ENCODE peak calls at places on chromosome 20, in five cellular contexts. P is GM06990, H is left ventricle myocardium inferior, G is choroid plexus epithelial cell, D is GM13976. N is an unnamed sample.

GRCh38 chr20:53691060-53691810 is 97.6 kb upstream of the ZNF217 start:
- DNase-seq in P (no peak), H (no peak), G (no peak), D (no peak), N (no peak)

GRCh38 chr20:48563191-48563884 is 264.5 kb downstream of the PREX1 start:
- DNase-seq in P (no peak), H (no peak), G (no peak), D (no peak), N (no peak)

GRCh38 chr20:45109634-45110033 is 5.3 kb downstream of the WFDC5 start:
- DNase-seq in P (no peak), H (no peak), G (no peak), D (no peak), N (no peak)

GRCh38 chr20:12406978-12407377 is 489.3 kb downstream of the BTBD3 start:
- DNase-seq in P (no peak), H (no peak), G (no peak), D (no peak), N (no peak)

GRCh38 chr20:41290804-41291389 is 26.6 kb downstream of the ZHX3 start:
- DNase-seq in P (no peak), H (no peak), G (no peak), D (no peak), N (no peak)

GRCh38 chr20:41051426-41051825 is 22.8 kb downstream of the TOP1 start:
- DNase-seq in P (no peak), H (no peak), G (no peak), D (no peak), N (no peak)

GRCh38 chr20:51022803-51023616 is at the start of gene KCNG1:
- DNase-seq in P (peak; percentile 24), H (peak; percentile 68), G (peak; percentile 73), D (peak; percentile 87), N (no peak)

GRCh38 chr20:15047100-15047499 is 709.7 kb upstream of the FLRT3 start:
- DNase-seq in P (no peak), H (no peak), G (peak; percentile 13), D (no peak), N (no peak)

GRCh38 chr20:38133680-38134426 is 31.2 kb downstream of the TGM2 start:
- DNase-seq in P (no peak), H (no peak), G (peak; percentile 54), D (no peak), N (no peak)

GRCh38 chr20:59004493-59004762 is 2.6 kb downstream of the CTSZ start:
- DNase-seq in P (no peak), H (peak; percentile 61), G (no peak), D (no peak), N (no peak)

GRCh38 chr20:41617059-41617921 is 887 bp downstream of the CHD6 start:
- DNase-seq in P (peak; percentile 65), H (peak; percentile 24), G (peak; percentile 49), D (peak; percentile 43), N (no peak)

GRCh38 chr20:52349806-52350205 is 158.2 kb upstream of the ZFP64 start:
- DNase-seq in P (no peak), H (no peak), G (no peak), D (no peak), N (no peak)

GRCh38 chr20:41697861-41698559 is 79.8 kb upstream of the CHD6 start:
- DNase-seq in P (no peak), H (no peak), G (peak; percentile 63), D (peak; percentile 45), N (no peak)

GRCh38 chr20:44762466-44763140 is 16.9 kb downstream of the KCNK15 start:
- DNase-seq in P (no peak), H (no peak), G (no peak), D (no peak), N (no peak)

GRCh38 chr20:18057106-18057993 is at the start of gene OVOL2:
- DNase-seq in P (no peak), H (no peak), G (peak; percentile 4), D (peak; percentile 51), N (no peak)

GRCh38 chr20:4439461-4439860 is 282.2 kb upstream of the PRND start:
- DNase-seq in P (no peak), H (no peak), G (no peak), D (no peak), N (no peak)

GRCh38 chr20:10915815-10916214 is 242.0 kb upstream of the JAG1 start:
- DNase-seq in P (no peak), H (no peak), G (no peak), D (no peak), N (no peak)

GRCh38 chr20:41065716-41066115 is 37.1 kb downstream of the TOP1 start:
- DNase-seq in P (no peak), H (no peak), G (no peak), D (no peak), N (no peak)

GRCh38 chr20:43389839-43390626 is 67.7 kb upstream of the SRSF6 start:
- DNase-seq in P (no peak), H (no peak), G (no peak), D (peak; percentile 23), N (no peak)

GRCh38 chr20:61112515-61112914 is 139.5 kb upstream of the CDH4 start:
- DNase-seq in P (no peak), H (no peak), G (no peak), D (no peak), N (no peak)

GRCh38 chr20:47243906-47244305 is 112.6 kb downstream of the ZMYND8 start:
- DNase-seq in P (no peak), H (no peak), G (no peak), D (no peak), N (no peak)

GRCh38 chr20:48478806-48479550 is 348.8 kb downstream of the PREX1 start:
- DNase-seq in P (no peak), H (no peak), G (peak; percentile 5), D (no peak), N (no peak)

GRCh38 chr20:10550204-10551118 is 115.4 kb downstream of the SLX4IP start:
- DNase-seq in P (no peak), H (no peak), G (no peak), D (no peak), N (no peak)

GRCh38 chr20:43548273-43548880 is 10.4 kb upstream of the SGK2 start:
- DNase-seq in P (no peak), H (no peak), G (no peak), D (no peak), N (no peak)

GRCh38 chr20:44053046-44053445 is 133.9 kb downstream of the JPH2 start:
- DNase-seq in P (no peak), H (no peak), G (no peak), D (no peak), N (no peak)

GRCh38 chr20:35604444-35604750 is 11.2 kb upstream of the SPAG4 start:
- DNase-seq in P (no peak), H (no peak), G (peak; percentile 24), D (no peak), N (no peak)
- TF ChIP-seq CTCF in P (peak; percentile 59), H (no peak), G (peak; percentile 59), D (peak; percentile 20), N (peak; percentile 13)

GRCh38 chr20:21240394-21240793 is 62.7 kb upstream of the XRN2 start:
- DNase-seq in P (no peak), H (no peak), G (no peak), D (no peak), N (no peak)

GRCh38 chr20:21243811-21244210 is 59.3 kb upstream of the XRN2 start:
- DNase-seq in P (no peak), H (no peak), G (no peak), D (no peak), N (no peak)

GRCh38 chr20:21246143-21246542 is 57.0 kb upstream of the XRN2 start:
- DNase-seq in P (no peak), H (no peak), G (no peak), D (no peak), N (no peak)

GRCh38 chr20:21241400-21241799 is 61.7 kb upstream of the XRN2 start:
- DNase-seq in P (no peak), H (no peak), G (peak; percentile 7), D (no peak), N (no peak)

DNA sequence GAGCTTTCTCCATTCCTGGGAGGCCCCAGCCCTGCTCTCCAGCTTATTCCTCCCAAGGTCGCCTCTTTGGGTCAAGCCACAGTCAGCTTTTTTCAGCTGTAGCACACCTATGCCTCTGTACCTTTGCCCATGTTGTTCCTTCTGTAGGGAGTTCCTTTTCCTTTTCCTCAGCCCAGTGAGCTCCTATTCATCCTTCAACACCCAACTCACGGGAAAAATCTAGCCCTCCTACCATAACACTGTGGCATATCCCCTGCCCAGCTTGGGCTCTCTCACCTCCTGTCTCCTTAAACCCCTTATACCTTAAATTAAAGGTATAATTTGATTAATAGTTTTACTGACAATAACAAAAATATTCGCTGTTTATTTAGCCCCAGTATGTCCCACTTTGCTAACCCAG is 58.3 kb upstream of the XRN2 start:
- DNase-seq in P (no peak), H (no peak), G (no peak), D (no peak), N (no peak)
- TF ChIP-seq CTCF in P (no peak), H (no peak), G (no peak), D (no peak), N (no peak)

GRCh38 chr20:49851234-49851755 is 38.7 kb downstream of the SLC9A8 start:
- DNase-seq in P (no peak), H (no peak), G (no peak), D (no peak), N (no peak)

GRCh38 chr20:49843770-49844169 is 31.1 kb downstream of the SLC9A8 start:
- DNase-seq in P (no peak), H (no peak), G (no peak), D (no peak), N (no peak)

GRCh38 chr20:49850463-49851233 is 38.0 kb downstream of the SLC9A8 start:
- DNase-seq in P (no peak), H (no peak), G (no peak), D (no peak), N (no peak)

GRCh38 chr20:49843139-49843538 is 30.5 kb downstream of the SLC9A8 start:
- DNase-seq in P (no peak), H (no peak), G (no peak), D (no peak), N (no peak)

DNA sequence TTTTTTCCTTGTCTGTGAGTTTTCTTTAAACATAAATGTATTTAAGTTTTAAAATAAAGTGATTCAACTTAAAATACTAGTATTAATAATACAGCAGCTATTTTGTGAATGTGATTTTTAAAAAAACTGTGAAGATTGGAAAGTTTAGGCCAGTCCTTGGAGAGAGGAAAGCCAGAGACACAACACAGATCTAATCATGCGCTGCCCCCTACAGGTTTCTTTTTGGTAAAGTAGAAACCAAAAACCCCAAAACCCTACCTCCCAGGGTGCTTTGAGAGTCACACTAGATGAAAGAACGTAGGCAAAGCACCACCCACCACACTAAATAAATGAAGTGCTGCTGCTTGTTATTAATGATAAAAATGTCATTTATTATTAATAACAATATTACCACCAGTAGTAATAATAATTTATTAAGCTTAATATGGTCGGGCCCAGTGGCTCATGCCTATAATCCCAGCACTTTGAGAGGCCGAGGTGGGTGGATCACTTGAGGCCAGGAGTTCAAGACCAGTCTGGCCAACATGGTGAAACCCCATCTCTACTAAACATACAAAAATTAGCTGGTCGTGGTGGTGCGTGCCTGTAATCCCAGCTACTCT is 33.7 kb downstream of the SLC9A8 start:
- DNase-seq in P (no peak), H (no peak), G (peak; percentile 79), D (peak; percentile 67), N (no peak)
- TF ChIP-seq CTCF in P (peak; percentile 60), H (peak; percentile 67), G (peak; percentile 72), D (peak; percentile 34), N (peak; percentile 30)

DNA sequence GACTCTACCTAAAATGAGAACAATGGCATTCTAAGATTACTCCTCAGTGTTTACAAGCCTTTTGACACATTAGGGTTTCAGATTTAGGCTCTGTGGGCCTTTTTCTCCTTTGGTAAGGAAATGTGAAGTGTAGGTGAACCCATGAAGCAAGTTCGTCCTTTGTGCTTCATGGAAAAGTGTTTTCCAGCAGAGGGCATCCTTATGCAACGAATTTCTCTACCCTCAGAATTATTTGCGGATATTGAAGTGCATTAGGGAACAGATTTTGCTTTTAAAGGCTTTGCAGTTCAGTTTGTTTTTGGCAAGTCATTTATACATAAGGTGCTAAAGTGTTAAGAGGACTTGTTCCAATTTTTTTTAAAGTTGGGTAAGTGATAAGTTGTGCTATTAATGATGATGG is 55.7 kb upstream of the FERMT1 start:
- DNase-seq in P (no peak), H (no peak), G (peak; percentile 81), D (no peak), N (no peak)
- TF ChIP-seq CTCF in P (peak; percentile 35), H (peak; percentile 43), G (peak; percentile 67), D (peak; percentile 8), N (peak; percentile 14)